ENCODE peak calls at places on chromosomes 5 and 9, in eight cellular contexts. Y, B, Z, M, X, D, E and V are unnamed samples. For H3K4me1, the result is how much of the 10 kb centered on the place peaks cover.

GRCh38 chr5:135483254-135483653 is 31.1 kb upstream of the TIFAB start:
- DNase-seq in D (no peak), M (no peak), Z (no peak), X (no peak), Y (no peak), B (no peak), E (no peak), V (no peak)

GRCh38 chr9:124291801-124292396 is 34.1 kb downstream of the NEK6 start:
- DNase-seq in M (no peak), E (no peak), Z (no peak), Y (no peak), B (peak), D (no peak), X (no peak), V (no peak)

GRCh38 chr5:112960316-112960715 is 16.3 kb upstream of the DCP2 start:
- DNase-seq in Z (no peak), E (no peak), M (no peak), D (no peak), B (no peak), Y (no peak), X (no peak), V (no peak)

GRCh38 chr5:140875085-140876065 is at the start of gene PCDHA12:
- DNase-seq in D (no peak), Z (no peak), M (no peak), Y (no peak), B (no peak), X (no peak), E (peak), V (no peak)

GRCh38 chr5:80761176-80761575 is 106.4 kb upstream of the DHFR start:
- DNase-seq in D (no peak), Z (no peak), E (no peak), B (peak), M (no peak), Y (no peak), X (no peak), V (no peak)

GRCh38 chr5:142204219-142204618 is 95.6 kb downstream of the NDFIP1 start:
- DNase-seq in Y (no peak), Z (no peak), M (no peak), D (no peak), B (no peak), E (no peak), X (no peak), V (no peak)

GRCh38 chr5:141677415-141677814 is 4.6 kb downstream of the ARAP3 start:
- DNase-seq in M (no peak), Y (no peak), E (no peak), X (no peak), Z (no peak), D (no peak), B (no peak), V (no peak)

GRCh38 chr5:24773241-24773640 is 128.5 kb upstream of the CDH10 start:
- DNase-seq in Z (no peak), X (no peak), M (no peak), E (no peak), Y (no peak), D (no peak), B (no peak), V (no peak)

GRCh38 chr5:175263776-175264175 is 180.2 kb downstream of the DRD1 start:
- DNase-seq in D (no peak), X (no peak), Y (no peak), M (no peak), E (no peak), B (no peak), Z (no peak), V (no peak)

GRCh38 chr5:175261098-175261497 is 182.9 kb downstream of the DRD1 start:
- DNase-seq in Z (no peak), B (no peak), Y (no peak), X (no peak), M (no peak), E (no peak), D (no peak), V (peak)

GRCh38 chr5:175261526-175261925 is 182.5 kb downstream of the DRD1 start:
- DNase-seq in M (no peak), B (no peak), E (no peak), Z (no peak), D (no peak), Y (no peak), X (no peak), V (no peak)

GRCh38 chr5:175264406-175264805 is 179.6 kb downstream of the DRD1 start:
- DNase-seq in E (no peak), Y (no peak), D (no peak), X (no peak), B (no peak), M (no peak), Z (no peak), V (peak)
- H3K4me1 ChIP-seq in E (under half), Y (under half), D (under half), X (under half), B (under half), M (under half), Z (under half), V (under half)

DNA sequence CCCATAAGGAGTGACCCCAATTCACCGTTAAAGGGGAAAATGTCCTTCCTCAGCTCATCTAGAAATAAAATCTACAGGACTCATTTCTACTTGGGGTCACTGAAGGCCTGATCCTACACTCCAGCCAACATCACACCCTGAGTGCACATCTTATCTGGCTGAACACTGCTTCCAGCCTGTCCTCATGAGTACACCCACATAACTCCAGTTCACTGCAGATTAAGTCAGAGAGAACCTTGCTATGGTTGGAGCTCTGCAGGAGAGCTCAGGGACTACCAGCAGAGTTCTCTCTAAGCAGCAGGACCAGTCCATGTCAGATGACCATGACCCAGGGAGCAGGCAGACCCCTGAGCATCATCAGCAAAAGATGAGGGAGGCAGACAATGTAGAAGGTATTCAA is 126.9 kb upstream of the MAP3K1 start:
- DNase-seq in X (no peak), B (no peak), M (no peak), D (no peak), Y (no peak), E (no peak), Z (no peak), V (no peak)
- H3K4me1 ChIP-seq in X (under half), B (under half), M (under half), D (under half), Y (under half), E (under half), Z (under half), V (under half)

DNA sequence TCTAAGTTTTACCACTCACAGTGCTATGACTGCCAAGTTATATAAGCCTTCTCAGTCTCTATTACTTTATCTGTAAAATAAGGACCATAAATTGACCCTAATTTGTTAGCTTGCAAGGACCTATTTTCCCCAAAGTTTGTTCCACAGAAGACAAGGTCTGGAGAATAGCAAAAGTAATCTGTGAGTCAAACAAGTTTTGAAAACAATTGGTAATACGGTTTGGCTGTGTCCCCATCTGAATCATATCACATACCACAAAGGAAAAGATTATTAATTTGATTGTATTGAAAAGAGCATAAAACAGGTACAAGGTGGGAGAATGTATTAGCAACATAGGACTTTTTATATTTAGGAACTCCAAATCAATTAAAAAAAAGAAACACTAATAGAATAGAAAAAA is 124.0 kb upstream of the TARS1 start:
- DNase-seq in Y (no peak), M (no peak), Z (no peak), X (no peak), D (no peak), B (no peak), E (no peak), V (no peak)
- H3K4me1 ChIP-seq in Y (under half), M (under half), Z (under half), X (under half), D (under half), B (under half), E (under half), V (under half)

GRCh38 chr5:14189680-14190079 is 46.5 kb downstream of the TRIO start:
- DNase-seq in Z (no peak), D (no peak), X (no peak), B (no peak), E (no peak), Y (no peak), M (no peak), V (no peak)

GRCh38 chr5:14188778-14189177 is 45.6 kb downstream of the TRIO start:
- DNase-seq in B (no peak), Y (no peak), E (no peak), D (no peak), Z (no peak), M (no peak), X (no peak), V (no peak)

GRCh38 chr5:14187660-14188059 is 44.5 kb downstream of the TRIO start:
- DNase-seq in Z (no peak), E (no peak), B (no peak), M (no peak), X (no peak), D (no peak), Y (no peak), V (no peak)

GRCh38 chr5:14191325-14191724 is 48.2 kb downstream of the TRIO start:
- DNase-seq in E (no peak), X (no peak), Y (no peak), D (no peak), B (no peak), M (no peak), Z (no peak), V (no peak)

GRCh38 chr5:14190194-14191164 is 47.3 kb downstream of the TRIO start:
- DNase-seq in X (peak), D (no peak), M (peak), Y (no peak), E (no peak), B (peak), Z (no peak), V (no peak)
- H3K4me1 ChIP-seq in X (under half), D (under half), M (half or more), Y (under half), E (under half), B (half or more), Z (under half), V (half or more)

DNA sequence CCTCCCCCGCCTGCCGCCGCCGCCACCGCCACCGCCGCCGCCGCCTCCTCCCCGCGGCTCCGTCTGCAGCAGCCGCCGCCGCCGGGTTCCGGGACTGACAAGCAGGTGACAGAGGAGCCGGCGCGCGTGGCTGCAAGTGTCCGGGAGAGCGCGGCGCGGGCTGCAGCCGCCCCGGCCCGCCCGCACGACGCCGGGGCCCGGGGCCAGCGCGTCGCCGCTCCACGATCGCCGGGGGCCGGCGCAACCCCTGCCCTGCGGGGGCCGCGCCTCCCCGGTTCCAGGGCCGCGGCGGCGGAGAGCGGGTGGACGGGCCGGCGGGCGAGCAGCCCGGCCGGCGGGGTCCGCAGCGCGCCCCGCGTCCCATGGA is 343 bp downstream of the LMX1B start:
- DNase-seq in Z (no peak), D (no peak), E (no peak), M (no peak), B (no peak), X (peak), Y (peak), V (no peak)
- H3K4me1 ChIP-seq in Z (half or more), D (under half), E (under half), M (under half), B (under half), X (under half), Y (half or more), V (half or more)

GRCh38 chr9:97991818-97992217 is 8.7 kb downstream of the ANP32B start:
- DNase-seq in M (no peak), D (no peak), B (no peak), X (no peak), Z (no peak), E (no peak), Y (no peak), V (no peak)
- H3K4me1 ChIP-seq in M (half or more), D (under half), B (under half), X (under half), Z (under half), E (under half), Y (under half), V (half or more)

DNA sequence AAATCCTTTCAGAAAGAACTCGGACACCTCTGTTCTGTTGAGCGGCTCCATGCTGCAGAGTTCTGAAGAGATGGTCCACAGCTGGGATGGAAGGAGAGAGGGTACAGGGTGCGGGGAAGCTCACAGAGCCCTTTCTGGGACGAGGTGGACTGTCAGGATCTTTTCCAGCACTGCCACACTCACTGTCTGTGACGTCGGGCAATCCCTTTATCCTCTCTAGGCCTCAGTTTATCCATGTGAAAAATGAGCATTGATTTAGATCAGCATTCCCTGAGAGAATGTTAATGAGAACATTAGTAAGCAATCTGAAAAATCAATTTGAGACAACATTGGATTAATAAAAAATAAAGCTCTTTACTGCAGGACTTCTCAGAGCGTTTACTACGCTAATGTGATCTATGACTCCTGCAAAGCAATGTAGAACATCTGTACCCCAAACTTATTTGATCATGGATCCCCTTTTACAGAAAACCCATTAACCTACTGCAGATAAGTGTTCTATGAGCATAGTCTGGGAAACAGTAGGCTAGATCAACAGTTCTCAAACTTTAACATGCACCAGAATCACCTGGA is at the start of gene OR13J1:
- DNase-seq in Z (no peak), M (no peak), D (no peak), E (no peak), X (no peak), Y (no peak), B (no peak), V (peak)
- H3K4me1 ChIP-seq in Z (under half), M (under half), D (under half), E (under half), X (under half), Y (under half), B (under half), V (under half)

DNA sequence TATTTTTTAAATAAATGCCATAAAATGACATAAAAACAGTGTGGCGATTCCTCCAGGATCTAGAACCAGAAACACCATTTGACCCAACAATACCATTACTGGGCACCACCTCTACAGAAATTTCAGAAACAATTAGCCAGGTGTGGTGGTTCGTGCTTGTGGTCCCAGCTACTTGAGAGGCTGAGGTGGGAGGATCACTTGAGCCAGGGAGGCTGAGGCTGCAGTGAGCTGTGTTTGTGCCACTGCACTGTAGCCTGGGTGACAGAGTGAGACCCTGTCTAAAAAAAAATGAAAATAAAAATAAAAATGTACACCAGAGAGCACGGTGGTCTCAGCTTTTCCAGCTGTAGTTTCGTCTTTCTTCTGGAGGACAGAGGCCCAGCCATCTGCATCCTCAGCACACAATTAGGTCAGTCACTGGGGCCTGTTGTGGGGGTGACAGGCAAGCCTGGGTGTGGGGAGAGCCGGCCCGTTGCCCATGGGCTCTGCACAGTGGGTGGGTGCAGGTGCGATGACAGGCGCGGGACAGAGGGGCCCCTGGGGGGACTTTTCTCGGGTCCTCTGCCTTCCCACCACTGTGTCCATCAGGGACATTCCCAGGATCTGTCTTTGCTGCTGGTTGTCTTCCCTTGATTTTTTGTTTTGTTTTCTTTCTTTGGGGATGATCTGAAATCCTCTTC is 9.8 kb downstream of the COL5A1 start:
- DNase-seq in M (no peak), X (no peak), Z (no peak), E (no peak), D (no peak), Y (peak), B (no peak), V (no peak)
- H3K4me1 ChIP-seq in M (under half), X (under half), Z (under half), E (under half), D (under half), Y (under half), B (under half), V (half or more)

GRCh38 chr9:5321058-5321457 is 16.5 kb upstream of the RLN2 start:
- DNase-seq in M (no peak), Z (no peak), D (no peak), E (no peak), X (no peak), B (no peak), Y (no peak), V (no peak)

GRCh38 chr9:5326187-5326586 is 13.5 kb downstream of the RLN1 start:
- DNase-seq in X (no peak), Z (no peak), M (no peak), B (no peak), E (no peak), Y (no peak), D (no peak), V (peak)

DNA sequence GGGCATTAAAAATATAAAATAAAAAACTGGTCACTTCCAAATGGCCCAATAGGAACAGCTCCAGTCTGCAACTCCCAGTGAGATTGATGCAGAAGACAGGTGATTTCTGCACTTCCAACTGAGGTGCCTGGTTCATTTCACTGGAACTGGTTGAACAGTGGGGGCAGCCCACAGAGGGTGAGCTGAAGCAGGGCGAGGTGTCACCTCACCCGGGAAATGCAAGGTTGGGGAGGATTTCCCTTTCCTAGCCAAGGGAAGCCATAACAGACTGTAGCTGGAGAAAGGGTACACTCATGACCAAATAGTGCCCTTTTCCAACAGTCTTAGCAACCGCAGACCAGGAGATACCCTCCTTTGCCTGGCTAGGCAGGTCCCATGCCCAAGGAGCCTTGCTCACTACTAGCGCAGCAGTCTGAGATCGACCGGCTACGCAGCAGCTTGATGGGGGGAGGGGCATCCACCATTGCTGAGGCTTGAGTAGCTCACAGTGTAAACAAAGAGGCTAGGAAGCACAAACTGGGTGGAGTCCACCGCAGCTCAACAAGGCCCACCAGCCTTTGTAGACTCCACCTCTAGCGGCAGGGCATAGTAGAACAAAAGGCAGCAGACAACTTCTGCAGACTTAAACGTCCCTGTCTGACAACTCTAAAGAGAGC is 12.7 kb downstream of the RLN1 start:
- DNase-seq in D (peak), M (no peak), X (no peak), Z (peak), B (peak), Y (no peak), E (peak), V (peak)
- H3K4me1 ChIP-seq in D (under half), M (under half), X (under half), Z (under half), B (under half), Y (under half), E (under half), V (under half)